ENCODE peak calls at places on chromosomes 16 and 17, in seven cellular contexts. P is stimulated activated CD8-positive, alpha-beta memory T cell treated with anti-CD3 and anti-CD28 coated beads, Interleukin-7, amount 100 ng/mL, for 1 hour; A is B cell; C is activated naive CD4-positive, alpha-beta T cell treated with anti-CD3 and anti-CD28 coated beads, Interleukin-2, amount 10 ng/mL, durations not matched to agents 7 days and 5 days; Q is NCI-H345; M is ELR; O is GM12865. I is an unnamed sample.

GRCh38 chr17:38656959-38657823 is 17.6 kb downstream of the EPOP start:
- DNase-seq in P (no peak), A (no peak), C (no peak), Q (no peak), M (no peak), O (no peak), I (no peak)

GRCh38 chr17:52157161-52157560 is 1.4 kb downstream of the CA10 start:
- DNase-seq in P (no peak), A (no peak), C (no peak), Q (no peak), M (no peak), O (no peak), I (no peak)

GRCh38 chr17:81515530-81516041 is 3.0 kb upstream of the ACTG1 start:
- DNase-seq in P (no peak), A (no peak), C (no peak), Q (no peak), M (no peak), O (no peak), I (no peak)

GRCh38 chr16:8751481-8752311 is 45.7 kb downstream of the TMEM186 start:
- DNase-seq in P (no peak), A (no peak), C (no peak), Q (no peak), M (peak), O (no peak), I (no peak)

GRCh38 chr16:66469932-66470546 is 42.9 kb downstream of the BEAN1 start:
- DNase-seq in P (no peak), A (no peak), C (no peak), Q (no peak), M (no peak), O (no peak), I (no peak)

GRCh38 chr16:11424118-11424460 is 78.8 kb downstream of the RMI2 start:
- DNase-seq in P (no peak), A (no peak), C (no peak), Q (no peak), M (no peak), O (no peak), I (no peak)

GRCh38 chr16:57133101-57133500 is 40.7 kb downstream of the CPNE2 start:
- DNase-seq in P (no peak), A (no peak), C (no peak), Q (no peak), M (no peak), O (no peak), I (no peak)

GRCh38 chr17:66963521-66964082 is 905 bp upstream of the CACNG4 start:
- DNase-seq in P (no peak), A (no peak), C (no peak), Q (no peak), M (no peak), O (no peak), I (no peak)

GRCh38 chr16:57023541-57024249 is 34.3 kb downstream of the NLRC5 start:
- DNase-seq in P (peak), A (peak), C (peak), Q (no peak), M (no peak), O (no peak), I (no peak)

I was measured in tibial nerve.